ENCODE peak calls at places on chromosomes 3 and 15, in six cellular contexts. B is mucosa of descending colon, L is sigmoid colon, J is kidney epithelial cell, R is psoas muscle, E is transverse colon. O is an unnamed sample.

GRCh38 chr3:25781145-25781757 is 2.0 kb downstream of the NGLY1 start:
- DNase-seq in B (no peak), L (no peak), J (no peak), R (no peak), E (no peak), O (no peak)

GRCh38 chr3:188947401-188947982 is 224.3 kb upstream of the TPRG1 start:
- DNase-seq in B (peak; percentile 89), L (peak; percentile 95), J (peak; percentile 42), R (peak; percentile 94), E (peak; percentile 89), O (peak; percentile 92)

GRCh38 chr3:190155752-190156151 is 35.1 kb upstream of the P3H2 start:
- DNase-seq in B (peak; percentile 43), L (no peak), J (no peak), R (no peak), E (peak; percentile 77), O (no peak)

GRCh38 chr3:25438791-25439555 is 10.9 kb downstream of the RARB start:
- DNase-seq in B (no peak), L (no peak), J (no peak), R (no peak), E (no peak), O (no peak)

GRCh38 chr15:54594115-54594514 is 602.6 kb downstream of the RSL24D1 start:
- DNase-seq in B (no peak), L (no peak), J (no peak), R (no peak), E (no peak), O (no peak)

GRCh38 chr3:64686446-64686908 is 1.3 kb downstream of the ADAMTS9 start:
- DNase-seq in B (peak; percentile 57), L (no peak), J (no peak), R (no peak), E (peak; percentile 39), O (no peak)

GRCh38 chr15:56749982-56750381 is 16.7 kb upstream of the ZNF280D start:
- DNase-seq in B (no peak), L (no peak), J (no peak), R (no peak), E (no peak), O (no peak)

GRCh38 chr15:73362900-73363299 is 5.9 kb downstream of the HCN4 start:
- DNase-seq in B (no peak), L (no peak), J (no peak), R (no peak), E (no peak), O (no peak)

GRCh38 chr3:186694288-186695032 is 22.7 kb upstream of the KNG1 start:
- DNase-seq in B (no peak), L (no peak), J (no peak), R (no peak), E (no peak), O (no peak)

GRCh38 chr15:40103124-40103858 is 5.4 kb downstream of the BMF start:
- DNase-seq in B (peak; percentile 93), L (peak; percentile 96), J (no peak), R (peak; percentile 96), E (peak; percentile 89), O (peak; percentile 85)

GRCh38 chr3:9701006-9701405 is 2.6 kb upstream of the CPNE9 start:
- DNase-seq in B (no peak), L (no peak), J (no peak), R (no peak), E (no peak), O (no peak)

GRCh38 chr15:67276666-67277065 is 22.1 kb downstream of the IQCH start:
- DNase-seq in B (no peak), L (no peak), J (no peak), R (no peak), E (no peak), O (no peak)

GRCh38 chr15:67281714-67282113 is 27.1 kb downstream of the IQCH start:
- DNase-seq in B (no peak), L (no peak), J (no peak), R (no peak), E (no peak), O (no peak)

GRCh38 chr15:67274236-67274635 is 19.6 kb downstream of the IQCH start:
- DNase-seq in B (no peak), L (no peak), J (no peak), R (no peak), E (no peak), O (no peak)

DNA sequence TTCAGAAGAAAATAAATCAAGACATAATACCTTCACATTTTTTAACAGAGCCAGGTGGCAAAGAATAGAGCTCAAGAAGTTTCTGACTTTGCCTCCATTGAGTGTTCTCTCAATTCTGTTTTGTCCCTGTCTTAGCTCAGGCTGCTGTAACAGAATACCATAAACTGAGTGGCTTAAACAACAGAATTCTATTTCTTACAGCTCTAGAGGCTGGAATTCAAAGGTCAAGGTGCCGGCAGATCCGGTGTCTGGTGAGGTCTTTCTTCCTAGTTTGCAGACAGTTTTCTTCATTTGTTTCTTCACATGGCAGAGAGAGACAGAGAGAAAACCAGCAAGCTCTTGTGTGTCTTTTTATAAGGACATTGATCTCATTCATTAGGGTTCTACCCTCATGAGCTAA is 25.6 kb downstream of the IQCH start:
- DNase-seq in B (no peak), L (no peak), J (no peak), R (no peak), E (no peak), O (no peak)
- H3K4me3 ChIP-seq in B (no peak overlapping the region), L (no peak overlapping the region), J (no peak overlapping the region), R (no peak overlapping the region), E (no peak overlapping the region), O (no peak overlapping the region)

DNA sequence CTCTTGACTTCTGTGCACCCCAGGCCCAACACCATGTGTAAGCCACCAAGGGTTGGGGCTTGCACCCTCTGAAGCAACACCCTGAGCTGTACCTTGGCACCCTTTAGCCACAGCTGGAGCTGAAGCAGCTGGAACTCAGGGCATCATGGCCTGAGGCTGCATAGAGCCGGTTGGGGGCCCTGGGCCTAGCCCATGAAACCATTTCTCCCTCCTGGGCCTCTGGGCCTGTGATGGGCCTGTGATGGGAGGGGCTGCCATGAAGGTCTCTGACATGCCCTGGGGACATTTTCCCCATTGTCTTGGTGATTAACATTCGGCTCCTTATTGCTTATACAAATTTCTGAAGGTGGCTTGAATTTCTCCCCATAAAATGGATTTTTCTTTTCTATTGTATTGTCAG is 22.4 kb upstream of the ADAMTSL3 start:
- DNase-seq in B (no peak), L (no peak), J (no peak), R (no peak), E (no peak), O (no peak)
- TF ChIP-seq CTCF in B (no peak), L (no peak), J (no peak), R (no peak), E (no peak), O (no peak)

DNA sequence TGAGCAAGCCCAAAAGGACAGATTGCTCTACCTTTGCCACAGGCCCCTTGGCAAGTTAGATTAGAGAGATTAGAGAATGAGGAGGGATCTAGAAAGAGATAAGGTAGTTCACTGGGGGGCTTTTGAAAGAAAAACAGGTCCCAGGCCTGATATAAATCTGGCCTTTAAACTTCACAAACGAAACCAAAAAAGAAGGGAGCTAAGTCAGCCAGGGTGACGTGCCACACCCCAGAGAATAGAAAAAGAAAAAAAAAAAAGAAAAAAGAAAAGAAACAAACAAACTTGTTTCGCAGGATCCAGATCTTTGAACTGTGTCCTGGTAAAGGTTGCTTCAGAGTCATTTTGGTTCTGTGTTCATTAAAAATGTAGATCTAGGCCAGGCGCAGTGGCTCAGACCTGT is 3.6 kb downstream of the KAT2B start:
- DNase-seq in B (no peak), L (no peak), J (no peak), R (no peak), E (no peak), O (no peak)
- H3K4me3 ChIP-seq in B (no peak overlapping the region), L (peak overlapping the region; percentile 1), J (no peak overlapping the region), R (peak overlapping the region; percentile 53), E (no peak overlapping the region), O (peak overlapping the region; percentile 53)

GRCh38 chr15:70491183-70491621 is 272.2 kb downstream of the UACA start:
- DNase-seq in B (no peak), L (no peak), J (no peak), R (no peak), E (no peak), O (no peak)

GRCh38 chr15:70493787-70494514 is 269.4 kb downstream of the UACA start:
- DNase-seq in B (no peak), L (no peak), J (no peak), R (no peak), E (no peak), O (no peak)

GRCh38 chr15:70491641-70492040 is 271.7 kb downstream of the UACA start:
- DNase-seq in B (no peak), L (no peak), J (no peak), R (no peak), E (no peak), O (no peak)

GRCh38 chr15:70493376-70493775 is 270.0 kb downstream of the UACA start:
- DNase-seq in B (no peak), L (no peak), J (no peak), R (no peak), E (no peak), O (no peak)

GRCh38 chr15:70492240-70493177 is 270.8 kb downstream of the UACA start:
- DNase-seq in B (peak; percentile 74), L (no peak), J (peak; percentile 89), R (peak; percentile 66), E (peak; percentile 76), O (no peak)
- TF ChIP-seq CTCF in B (no peak), L (no peak), J (no peak), R (no peak), E (no peak), O (no peak)

DNA sequence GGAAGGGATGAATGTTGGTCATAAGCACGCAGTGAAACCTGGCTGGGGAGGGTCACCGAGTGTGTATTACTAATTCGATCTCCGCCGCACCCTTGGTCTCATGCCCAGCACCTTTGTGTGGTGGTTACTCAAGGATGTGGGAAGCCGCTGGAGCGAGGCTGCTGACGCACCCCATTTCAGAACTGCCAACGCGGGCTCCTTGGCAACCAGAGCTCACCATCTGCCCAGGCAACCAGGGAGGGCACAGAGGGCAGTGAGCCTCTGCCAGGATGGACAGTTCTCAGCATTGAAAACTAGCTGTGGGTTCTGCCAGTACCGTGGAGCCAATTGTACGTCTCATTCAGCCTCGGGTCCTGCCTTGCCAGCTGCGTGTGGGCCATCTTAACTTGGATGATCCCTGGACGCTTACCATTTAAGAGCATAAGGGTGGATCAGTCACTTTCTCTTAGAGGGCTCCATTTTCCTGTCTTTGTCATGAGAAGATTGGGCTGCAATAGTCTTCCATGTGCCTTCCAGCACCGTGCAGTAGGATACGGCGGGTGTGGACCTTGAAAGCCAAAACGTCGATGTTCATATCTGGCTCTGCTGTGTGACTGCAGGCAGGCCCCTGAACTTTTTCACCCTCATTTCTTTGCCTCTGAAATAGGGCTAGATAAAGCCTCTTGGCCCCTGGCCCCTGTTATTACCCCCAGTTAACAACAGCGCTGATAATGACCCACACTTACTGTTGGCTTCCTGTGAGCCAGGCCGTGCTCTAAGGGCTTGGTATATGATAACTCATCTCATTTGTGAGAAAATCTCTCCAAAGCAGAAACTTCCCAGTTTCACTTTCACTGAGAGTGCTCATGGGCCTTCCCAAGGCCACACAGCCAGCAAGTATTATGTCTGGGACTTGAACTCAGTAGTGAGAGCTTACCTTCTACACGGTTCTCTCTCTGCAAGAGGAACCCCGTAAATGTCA is 238.8 kb downstream of the OPA1 start:
- DNase-seq in B (no peak), L (no peak), J (peak; percentile 77), R (peak; percentile 80), E (no peak), O (no peak)
- H3K4me3 ChIP-seq in B (no peak overlapping the region), L (no peak overlapping the region), J (no peak overlapping the region), R (no peak overlapping the region), E (no peak overlapping the region), O (no peak overlapping the region)

O was measured in coronary artery.